ENCODE peak calls at places on chromosome 17, in five cellular contexts. X, Q, L, J and F are unnamed samples.
A peak's percentile ranks its signal among the peaks of the same experiment; 100 is the strongest.

GRCh38 chr17:10069301-10069700 is 129.1 kb downstream of the GAS7 start:
- DNase-seq in X (no peak), Q (no peak), L (no peak), J (no peak), F (no peak)

GRCh38 chr17:50375858-50376538 is 3.0 kb downstream of the EME1 start:
- DNase-seq in X (no peak), Q (peak; percentile 49), L (peak; percentile 82), J (no peak), F (no peak)

GRCh38 chr17:79990051-79990592 is 45.5 kb downstream of the TBC1D16 start:
- DNase-seq in X (no peak), Q (no peak), L (no peak), J (no peak), F (no peak)

GRCh38 chr17:55722742-55723487 is at the start of gene TMEM100:
- DNase-seq in X (no peak), Q (no peak), L (no peak), J (no peak), F (no peak)

GRCh38 chr17:3683054-3683511 is 12.9 kb downstream of the P2RX5 start:
- DNase-seq in X (peak; percentile 93), Q (no peak), L (no peak), J (peak; percentile 55), F (no peak)

GRCh38 chr17:32523827-32524552 is 37.2 kb downstream of the CDK5R1 start:
- DNase-seq in X (no peak), Q (no peak), L (no peak), J (no peak), F (no peak)

GRCh38 chr17:30600830-30601494 is 123.8 kb downstream of the GOSR1 start:
- DNase-seq in X (peak; percentile 48), Q (peak; percentile 74), L (no peak), J (peak; percentile 2), F (no peak)

GRCh38 chr17:16472539-16472938 is 19.5 kb downstream of the LRRC75A start:
- DNase-seq in X (no peak), Q (no peak), L (no peak), J (no peak), F (no peak)

GRCh38 chr17:45656527-45657181 is 127.5 kb upstream of the CRHR1 start:
- DNase-seq in X (no peak), Q (no peak), L (no peak), J (no peak), F (no peak)

GRCh38 chr17:50708050-50709000 is 611 bp upstream of the ANKRD40 start:
- DNase-seq in X (no peak), Q (peak; percentile 48), L (peak; percentile 60), J (no peak), F (no peak)

GRCh38 chr17:17539591-17539990 is 43.4 kb upstream of the RASD1 start:
- DNase-seq in X (no peak), Q (no peak), L (no peak), J (no peak), F (no peak)

GRCh38 chr17:81285179-81285878 is 9.8 kb downstream of the SLC38A10 start:
- DNase-seq in X (no peak), Q (no peak), L (no peak), J (peak; percentile 34), F (no peak)

GRCh38 chr17:32222621-32223020 is 43.0 kb upstream of the RHBDL3 start:
- DNase-seq in X (peak; percentile 62), Q (no peak), L (no peak), J (no peak), F (no peak)

GRCh38 chr17:37676115-37676925 is 33.1 kb upstream of the DDX52 start:
- DNase-seq in X (no peak), Q (no peak), L (no peak), J (no peak), F (no peak)

GRCh38 chr17:52271781-52272180 is 113.3 kb upstream of the CA10 start:
- DNase-seq in X (no peak), Q (no peak), L (no peak), J (no peak), F (no peak)

GRCh38 chr17:47735536-47736011 is 2.5 kb downstream of the TBX21 start:
- DNase-seq in X (no peak), Q (no peak), L (no peak), J (no peak), F (no peak)

GRCh38 chr17:39752241-39752831 is 14.6 kb downstream of the GRB7 start:
- DNase-seq in X (no peak), Q (no peak), L (no peak), J (no peak), F (no peak)

GRCh38 chr17:83128306-83129240 is 49.2 kb downstream of the METRNL start:
- DNase-seq in X (no peak), Q (no peak), L (no peak), J (no peak), F (no peak)

GRCh38 chr17:29250666-29251065 is 4.0 kb downstream of the CRYBA1 start:
- DNase-seq in X (no peak), Q (no peak), L (no peak), J (no peak), F (no peak)

GRCh38 chr17:78670850-78671291 is 93.7 kb upstream of the DNAH17 start:
- DNase-seq in X (no peak), Q (no peak), L (no peak), J (no peak), F (no peak)

GRCh38 chr17:73340093-73340596 is 28.3 kb upstream of the CDC42EP4 start:
- DNase-seq in X (peak; percentile 99), Q (no peak), L (no peak), J (no peak), F (no peak)

GRCh38 chr17:75064867-75065561 is 18.0 kb downstream of the KCTD2 start:
- DNase-seq in X (no peak), Q (no peak), L (no peak), J (no peak), F (no peak)

GRCh38 chr17:19341641-19342610 is 20.6 kb downstream of the B9D1 start:
- DNase-seq in X (no peak), Q (no peak), L (no peak), J (no peak), F (no peak)

GRCh38 chr17:42118545-42118944 is 2.6 kb downstream of the KAT2A start:
- DNase-seq in X (peak; percentile 84), Q (no peak), L (no peak), J (peak; percentile 42), F (no peak)

GRCh38 chr17:72730091-72730490 is 362.4 kb downstream of the SLC39A11 start:
- DNase-seq in X (no peak), Q (no peak), L (no peak), J (no peak), F (no peak)

GRCh38 chr17:79819085-79819484 is 20.2 kb downstream of the CBX4 start:
- DNase-seq in X (no peak), Q (no peak), L (no peak), J (no peak), F (no peak)

GRCh38 chr17:17737938-17738894 is 57.0 kb downstream of the RAI1 start:
- DNase-seq in X (no peak), Q (no peak), L (no peak), J (no peak), F (no peak)

GRCh38 chr17:64679710-64680216 is 17.7 kb upstream of the SMURF2 start:
- DNase-seq in X (peak; percentile 95), Q (no peak), L (no peak), J (no peak), F (no peak)

GRCh38 chr17:32319548-32319905 is 22.4 kb downstream of the C17orf75 start:
- DNase-seq in X (peak; percentile 88), Q (peak; percentile 55), L (peak; percentile 69), J (peak; percentile 72), F (peak; percentile 81)

GRCh38 chr17:56395787-56396186 is 197.7 kb upstream of the NOG start:
- DNase-seq in X (no peak), Q (no peak), L (no peak), J (no peak), F (no peak)

GRCh38 chr17:81249233-81250040 is 10.3 kb downstream of the NDUFAF8 start:
- DNase-seq in X (no peak), Q (peak; percentile 16), L (no peak), J (no peak), F (no peak)

GRCh38 chr17:31900877-31901276 is 631 bp downstream of the UTP6 start:
- DNase-seq in X (peak; percentile 41), Q (no peak), L (no peak), J (no peak), F (no peak)

GRCh38 chr17:74011963-74012362 is 191.5 kb upstream of the RPL38 start:
- DNase-seq in X (no peak), Q (peak; percentile 79), L (peak; percentile 96), J (no peak), F (no peak)

GRCh38 chr17:68456529-68457167 is 648 bp downstream of the WIPI1 start:
- DNase-seq in X (peak; percentile 62), Q (peak; percentile 62), L (no peak), J (no peak), F (peak; percentile 51)

GRCh38 chr17:31448467-31449077 is 57.1 kb downstream of the RAB11FIP4 start:
- DNase-seq in X (no peak), Q (no peak), L (no peak), J (no peak), F (no peak)

GRCh38 chr17:27239046-27239445 is 54.9 kb upstream of the WSB1 start:
- DNase-seq in X (no peak), Q (no peak), L (no peak), J (no peak), F (no peak)

GRCh38 chr17:83152221-83152744 is 72.9 kb downstream of the METRNL start:
- DNase-seq in X (no peak), Q (no peak), L (no peak), J (no peak), F (no peak)

GRCh38 chr17:3918372-3919122 is 2.3 kb upstream of the P2RX1 start:
- DNase-seq in X (no peak), Q (no peak), L (no peak), J (no peak), F (no peak)

GRCh38 chr17:12422632-12423031 is 243.1 kb upstream of the MYOCD start:
- DNase-seq in X (no peak), Q (no peak), L (peak; percentile 1), J (no peak), F (no peak)